ENCODE peak calls at places on chromosome 15, in nine cellular contexts. A is esophagus muscularis mucosa, M is K562, H is sigmoid colon, I is transverse colon, S is HCT116, R is Panc1, L is vagina, F is breast epithelium. U is an unnamed sample. For H3K4me1, the result is how much of the 10 kb centered on the place peaks cover.

GRCh38 chr15:36525430-36525829 is 54.0 kb upstream of the CDIN1 start:
- DNase-seq in I (no peak), L (no peak), R (no peak), A (no peak), H (no peak), F (no peak), M (no peak), S (no peak), U (no peak)

GRCh38 chr15:70437882-70438331 is 325.5 kb downstream of the UACA start:
- DNase-seq in L (no peak), M (no peak), R (no peak), F (peak), A (no peak), H (no peak), I (no peak), S (no peak), U (no peak)

GRCh38 chr15:89171136-89172072 is 50.0 kb downstream of the RLBP1 start:
- DNase-seq in S (peak), I (peak), R (peak), A (no peak), F (no peak), M (peak), H (peak), L (no peak), U (peak)

GRCh38 chr15:65394280-65394789 is 16.5 kb upstream of the IGDCC3 start:
- DNase-seq in H (no peak), F (no peak), I (no peak), A (no peak), L (no peak), M (no peak), R (no peak), S (no peak), U (no peak)

GRCh38 chr15:82750831-82751181 is 41.1 kb upstream of the AP3B2 start:
- DNase-seq in S (no peak), M (peak), A (no peak), F (no peak), H (no peak), I (no peak), L (no peak), R (no peak), U (no peak)

GRCh38 chr15:69206079-69206478 is 45.6 kb downstream of the GLCE start:
- DNase-seq in A (no peak), L (no peak), F (no peak), I (no peak), M (no peak), S (no peak), R (no peak), H (no peak), U (no peak)

GRCh38 chr15:86398986-86399677 is 319.5 kb downstream of the AGBL1 start:
- DNase-seq in H (peak), S (no peak), I (no peak), R (no peak), F (no peak), A (no peak), M (no peak), L (no peak), U (no peak)

GRCh38 chr15:100740105-100740504 is 137.7 kb downstream of the ASB7 start:
- DNase-seq in S (no peak), H (no peak), R (no peak), A (no peak), F (no peak), L (no peak), M (no peak), I (no peak), U (no peak)

GRCh38 chr15:47652213-47652852 is 65.0 kb upstream of the SEMA6D start:
- DNase-seq in A (no peak), H (no peak), I (no peak), L (no peak), M (no peak), F (no peak), R (no peak), S (no peak), U (no peak)

GRCh38 chr15:38072507-38073277 is 138.3 kb downstream of the TMCO5A start:
- DNase-seq in S (peak), A (no peak), I (peak), M (no peak), F (peak), R (no peak), L (no peak), H (peak), U (peak)

GRCh38 chr15:100887211-100887913 is 7.7 kb downstream of the ALDH1A3 start:
- DNase-seq in L (no peak), H (peak), A (no peak), R (no peak), S (no peak), I (no peak), F (no peak), M (no peak), U (no peak)

GRCh38 chr15:28075482-28076029 is 23.6 kb downstream of the OCA2 start:
- DNase-seq in I (no peak), L (no peak), F (no peak), H (no peak), R (no peak), A (no peak), M (no peak), S (no peak), U (no peak)

GRCh38 chr15:40823572-40824343 is 4.8 kb downstream of the PPP1R14D start:
- DNase-seq in L (no peak), R (peak), I (no peak), A (no peak), F (no peak), M (no peak), H (no peak), S (no peak), U (no peak)

GRCh38 chr15:101047301-101047781 is 128.2 kb downstream of the LRRK1 start:
- DNase-seq in S (no peak), M (no peak), A (peak), H (peak), I (peak), L (peak), R (no peak), F (peak), U (peak)

GRCh38 chr15:25403771-25404170 is 35.1 kb downstream of the UBE3A start:
- DNase-seq in H (no peak), S (no peak), A (no peak), I (no peak), R (no peak), L (no peak), M (no peak), F (no peak), U (no peak)

GRCh38 chr15:26864664-26865191 is 2.1 kb upstream of the GABRA5 start:
- DNase-seq in M (peak), S (no peak), F (no peak), R (no peak), I (no peak), A (peak), H (no peak), L (peak), U (peak)

GRCh38 chr15:70765504-70766281 is 2.3 kb upstream of the UACA start:
- DNase-seq in S (no peak), I (no peak), A (no peak), R (no peak), H (no peak), F (no peak), L (no peak), M (no peak), U (no peak)

GRCh38 chr15:100973351-100974034 is 54.3 kb downstream of the LRRK1 start:
- DNase-seq in S (no peak), I (no peak), H (no peak), R (no peak), A (no peak), L (no peak), F (no peak), M (no peak), U (no peak)

GRCh38 chr15:40787344-40787841 is 17.6 kb downstream of the C15orf62 start:
- DNase-seq in S (peak), A (no peak), F (peak), H (peak), L (no peak), M (no peak), I (peak), R (no peak), U (peak)

GRCh38 chr15:73573572-73573971 is 59.6 kb downstream of the NPTN start:
- DNase-seq in L (no peak), A (no peak), F (no peak), S (no peak), M (no peak), H (peak), I (peak), R (no peak), U (no peak)

GRCh38 chr15:40992825-40993224 is 39.6 kb downstream of the CHAC1 start:
- DNase-seq in I (no peak), S (no peak), L (no peak), A (no peak), H (no peak), R (no peak), F (no peak), M (no peak), U (no peak)

GRCh38 chr15:83030021-83030420 is 18.6 kb upstream of the C15orf40 start:
- DNase-seq in L (no peak), R (no peak), S (peak), I (no peak), H (no peak), A (no peak), F (no peak), M (no peak), U (no peak)

GRCh38 chr15:58731756-58732535 is 17.6 kb downstream of the ADAM10 start:
- DNase-seq in S (peak), I (no peak), F (no peak), R (no peak), L (no peak), H (no peak), M (peak), A (no peak), U (no peak)

GRCh38 chr15:77118787-77119410 is 48.0 kb upstream of the TSPAN3 start:
- DNase-seq in I (peak), H (no peak), R (peak), L (no peak), S (peak), M (no peak), A (peak), F (no peak), U (peak)

GRCh38 chr15:78004919-78005634 is 72.4 kb downstream of the TBC1D2B start:
- DNase-seq in M (no peak), S (no peak), R (no peak), L (no peak), F (no peak), I (peak), H (peak), A (no peak), U (peak)

GRCh38 chr15:42062284-42062806 is 32.0 kb downstream of the PLA2G4D start:
- DNase-seq in A (no peak), M (no peak), R (no peak), H (no peak), L (peak), F (no peak), I (no peak), S (no peak), U (no peak)

GRCh38 chr15:77066961-77067690 is 3.8 kb downstream of the TSPAN3 start:
- DNase-seq in S (no peak), L (no peak), H (no peak), A (no peak), R (no peak), F (no peak), M (no peak), I (no peak), U (no peak)

GRCh38 chr15:69719527-69719926 is 266.9 kb downstream of the RPLP1 start:
- DNase-seq in M (no peak), I (peak), F (no peak), H (no peak), L (no peak), A (no peak), S (no peak), R (no peak), U (peak)

DNA sequence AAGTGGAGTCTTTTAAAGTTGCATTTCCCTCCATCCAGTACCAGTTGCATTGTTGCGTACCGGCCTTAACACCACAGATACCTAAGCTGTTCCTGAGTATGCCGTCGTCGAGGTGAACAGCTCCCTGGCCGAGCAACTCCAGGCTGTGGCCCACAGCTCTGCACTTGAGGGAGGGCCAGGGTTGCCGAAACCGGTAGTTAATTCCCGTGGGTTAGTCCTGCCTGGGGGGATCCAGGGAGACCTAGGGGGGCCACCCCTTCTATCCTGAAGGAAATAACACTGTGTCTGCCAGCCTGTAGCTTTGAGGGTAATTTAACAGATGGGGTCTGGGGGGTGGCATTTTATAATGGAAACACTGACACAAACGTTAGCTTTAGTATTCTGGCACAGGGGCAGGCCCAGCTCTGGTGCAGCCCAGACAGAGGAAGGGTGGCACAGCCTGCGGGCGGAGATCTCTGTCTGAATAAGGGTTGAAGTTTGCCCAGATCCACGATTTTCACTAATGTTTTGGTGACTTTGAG is 60.8 kb downstream of the RGMA start:
- DNase-seq in M (peak), H (peak), S (no peak), I (no peak), L (no peak), F (no peak), R (no peak), A (no peak), U (no peak)
- TF ChIP-seq POLR2AphosphoS5 in M (no peak), H (no peak), S (no peak), I (no peak), L (no peak), F (no peak), R (no peak), A (no peak), U (no peak)

DNA sequence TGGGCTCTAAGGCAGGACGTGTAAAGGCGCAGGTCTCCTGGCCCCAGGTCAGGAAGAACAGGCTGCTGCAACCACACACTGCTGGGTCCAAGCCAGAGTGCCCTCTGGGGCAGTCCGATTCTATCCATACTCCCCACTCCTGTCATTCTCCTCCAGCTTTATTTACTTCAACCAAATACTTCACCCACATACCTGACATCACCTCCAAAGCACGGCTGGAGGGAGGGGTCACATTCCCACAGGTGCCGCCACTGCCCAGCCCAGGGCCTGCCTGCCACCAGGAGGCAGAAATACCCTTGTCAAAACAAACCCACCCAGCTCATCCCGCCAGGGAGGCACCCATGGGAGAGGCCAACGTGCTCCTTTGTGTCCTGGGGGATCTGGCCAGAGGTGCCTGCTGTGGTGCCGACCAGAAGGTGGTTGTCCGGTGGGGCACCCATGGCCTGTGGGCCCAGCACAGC is 100.4 kb downstream of the DAPK2 start:
- DNase-seq in R (no peak), I (no peak), F (peak), A (peak), S (no peak), M (no peak), L (peak), H (no peak), U (peak)
- TF ChIP-seq CTCF in R (no peak), I (no peak), F (peak), A (no peak), S (no peak), M (no peak), L (no peak), H (no peak), U (peak)

GRCh38 chr15:96348112-96349027 is 17.9 kb downstream of the NR2F2 start:
- DNase-seq in L (no peak), R (no peak), F (no peak), M (no peak), I (no peak), H (no peak), A (no peak), S (no peak), U (no peak)

GRCh38 chr15:96345560-96346389 is 15.3 kb downstream of the NR2F2 start:
- DNase-seq in S (no peak), R (no peak), M (no peak), F (peak), A (no peak), H (peak), I (no peak), L (no peak), U (peak)

GRCh38 chr15:96349034-96349932 is 18.8 kb downstream of the NR2F2 start:
- DNase-seq in F (no peak), A (no peak), S (no peak), H (no peak), M (no peak), L (no peak), R (no peak), I (no peak), U (no peak)

GRCh38 chr15:96346409-96346808 is 15.9 kb downstream of the NR2F2 start:
- DNase-seq in F (no peak), R (no peak), A (no peak), H (no peak), M (no peak), L (no peak), I (no peak), S (no peak), U (no peak)

GRCh38 chr15:96347181-96348111 is 16.9 kb downstream of the NR2F2 start:
- DNase-seq in S (no peak), A (no peak), M (no peak), I (no peak), H (no peak), R (no peak), L (no peak), F (no peak), U (no peak)
- H3K4me1 ChIP-seq in S (under half), A (half or more), M (under half), I (under half), H (under half), R (half or more), L (half or more), F (under half), U (half or more)

GRCh38 chr15:33526532-33526931 is 215.8 kb downstream of the RYR3 start:
- DNase-seq in S (no peak), H (no peak), I (no peak), A (no peak), M (no peak), R (no peak), L (no peak), F (no peak), U (no peak)

DNA sequence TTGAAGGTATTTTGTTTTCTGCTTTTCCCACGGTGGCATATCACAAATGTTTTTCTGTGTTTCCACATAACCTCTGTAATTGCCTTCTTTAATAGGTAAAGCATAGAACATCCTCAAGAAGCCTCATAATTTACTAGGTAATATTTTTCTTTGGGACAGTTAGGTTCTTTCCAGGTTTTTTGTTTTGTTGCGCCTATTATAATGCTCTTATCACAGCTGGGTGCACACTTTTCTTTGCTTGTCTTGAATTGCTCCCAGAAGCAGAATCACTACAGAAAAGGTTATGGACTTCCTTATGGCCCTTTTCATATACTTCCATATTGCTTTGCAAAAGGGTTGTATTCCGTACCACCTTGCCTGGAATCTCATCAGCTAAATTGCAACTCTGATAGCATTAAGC is 213.5 kb downstream of the RYR3 start:
- DNase-seq in I (no peak), M (no peak), F (no peak), L (no peak), A (no peak), R (no peak), S (no peak), H (no peak), U (no peak)
- TF ChIP-seq POLR2AphosphoS5 in I (no peak), M (no peak), F (no peak), L (no peak), A (no peak), R (no peak), S (no peak), H (no peak), U (no peak)

U was measured in stomach.